ENCODE peak calls at places on chromosomes 1 and 21, in six cellular contexts. K is GM23248, F is neuronal stem cell, U is kidney, R is HepG2, H is Karpas-422. E is an unnamed sample.

GRCh38 chr1:14602131-14602530 is 3.6 kb downstream of the KAZN start:
- DNase-seq in K (peak; percentile 47), F (no peak), U (peak; percentile 82), R (no peak), H (no peak), E (peak; percentile 40)

GRCh38 chr1:79738101-79738500 is 731.6 kb upstream of the ADGRL4 start:
- DNase-seq in K (no peak), F (no peak), U (no peak), R (no peak), H (no peak), E (no peak)

GRCh38 chr1:61224609-61225008 is 142.2 kb downstream of the NFIA start:
- DNase-seq in K (no peak), F (no peak), U (no peak), R (no peak), H (no peak), E (no peak)

GRCh38 chr1:19086176-19086875 is 123.7 kb downstream of the UBR4 start:
- DNase-seq in K (no peak), F (no peak), U (no peak), R (no peak), H (no peak), E (peak; percentile 61)

GRCh38 chr21:21158376-21158918 is 160.2 kb downstream of the NCAM2 start:
- DNase-seq in K (no peak), F (no peak), U (no peak), R (no peak), H (no peak), E (no peak)

GRCh38 chr1:168088511-168089325 is 48.0 kb downstream of the GPR161 start:
- DNase-seq in K (no peak), F (no peak), U (no peak), R (no peak), H (no peak), E (peak; percentile 46)

GRCh38 chr1:34631126-34631525 is 123.7 kb upstream of the GJB5 start:
- DNase-seq in K (no peak), F (no peak), U (no peak), R (no peak), H (no peak), E (no peak)

GRCh38 chr1:216310776-216311175 is 112.5 kb downstream of the USH2A start:
- DNase-seq in K (peak; percentile 36), F (peak; percentile 56), U (no peak), R (no peak), H (peak; percentile 72), E (peak; percentile 20)

GRCh38 chr1:75992312-75992711 is 60.1 kb upstream of the ASB17 start:
- DNase-seq in K (no peak), F (no peak), U (no peak), R (no peak), H (no peak), E (no peak)

GRCh38 chr1:41658444-41659158 is 174.1 kb upstream of the EDN2 start:
- DNase-seq in K (no peak), F (no peak), U (no peak), R (no peak), H (no peak), E (no peak)

GRCh38 chr1:167515893-167516321 is 2.4 kb downstream of the CD247 start:
- DNase-seq in K (no peak), F (no peak), U (no peak), R (no peak), H (no peak), E (no peak)

GRCh38 chr21:26042181-26042876 is 128.2 kb downstream of the APP start:
- DNase-seq in K (no peak), F (no peak), U (no peak), R (no peak), H (no peak), E (no peak)

GRCh38 chr1:236568285-236568894 is 35.9 kb downstream of the HEATR1 start:
- DNase-seq in K (peak; percentile 32), F (no peak), U (no peak), R (no peak), H (no peak), E (no peak)

GRCh38 chr1:205480349-205481278 is 23.9 kb upstream of the CDK18 start:
- DNase-seq in K (no peak), F (no peak), U (no peak), R (no peak), H (no peak), E (no peak)

GRCh38 chr1:220687809-220688208 is 2.4 kb upstream of the C1orf115 start:
- DNase-seq in K (no peak), F (no peak), U (no peak), R (no peak), H (no peak), E (no peak)
- H3K9ac ChIP-seq in K (no peak overlapping the region), F (no peak overlapping the region), U (no peak overlapping the region), R (no peak overlapping the region), H (no peak overlapping the region), E (no peak overlapping the region)

GRCh38 chr1:10762153-10762523 is 34.3 kb downstream of the CASZ1 start:
- DNase-seq in K (no peak), F (no peak), U (no peak), R (no peak), H (no peak), E (no peak)
- H3K27ac ChIP-seq in K (no peak overlapping the region), F (no peak overlapping the region), U (peak overlapping the region; percentile 33), R (no peak overlapping the region), H (no peak overlapping the region), E (peak overlapping the region; percentile 89)

GRCh38 chr1:229040630-229041358 is 230.1 kb upstream of the RAB4A start:
- DNase-seq in K (no peak), F (no peak), U (no peak), R (no peak), H (no peak), E (no peak)

GRCh38 chr1:229037806-229038405 is 233.0 kb upstream of the RAB4A start:
- DNase-seq in K (no peak), F (no peak), U (no peak), R (no peak), H (no peak), E (no peak)

GRCh38 chr1:229042482-229042881 is 228.4 kb upstream of the RAB4A start:
- DNase-seq in K (no peak), F (no peak), U (no peak), R (no peak), H (no peak), E (no peak)

GRCh38 chr1:229043111-229043510 is 227.8 kb upstream of the RAB4A start:
- DNase-seq in K (no peak), F (no peak), U (no peak), R (no peak), H (no peak), E (no peak)

DNA sequence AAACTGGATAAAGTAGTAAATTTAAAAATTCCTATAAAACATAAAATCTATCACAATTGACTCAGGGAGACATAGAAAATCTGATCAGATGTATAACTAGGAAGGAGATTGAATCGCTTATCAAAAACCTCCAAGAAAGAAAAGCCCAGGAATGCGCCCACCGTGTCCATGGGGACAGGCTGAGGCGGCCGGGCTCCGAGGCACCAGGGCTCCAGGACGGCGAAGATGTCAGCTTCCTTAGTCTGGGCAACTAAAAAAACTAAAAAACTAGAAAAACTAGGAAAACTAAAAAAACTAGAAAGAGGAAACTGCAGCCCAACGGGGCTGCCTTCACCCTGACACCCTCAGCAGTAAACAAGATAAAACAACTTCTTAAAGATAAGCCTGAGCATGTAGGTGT is 229.0 kb upstream of the RAB4A start:
- DNase-seq in K (no peak), F (no peak), U (no peak), R (no peak), H (no peak), E (no peak)
- H3K4me3 ChIP-seq in K (no peak overlapping the region), F (no peak overlapping the region), U (no peak overlapping the region), R (no peak overlapping the region), H (no peak overlapping the region), E (no peak overlapping the region)

GRCh38 chr21:45291613-45292398 is 4.1 kb upstream of the POFUT2 start:
- DNase-seq in K (no peak), F (no peak), U (peak; percentile 83), R (no peak), H (no peak), E (peak; percentile 18)
- H3K9ac ChIP-seq in K (no peak overlapping the region), F (no peak overlapping the region), U (no peak overlapping the region), R (no peak overlapping the region), H (no peak overlapping the region), E (peak overlapping the region; percentile 19)

GRCh38 chr1:8171751-8172464 is 145.8 kb upstream of the ERRFI1 start:
- DNase-seq in K (peak; percentile 58), F (no peak), U (no peak), R (no peak), H (no peak), E (no peak)
- H3K27ac ChIP-seq in K (no peak overlapping the region), F (no peak overlapping the region), U (no peak overlapping the region), R (peak overlapping the region; percentile 35), H (no peak overlapping the region), E (no peak overlapping the region)

GRCh38 chr1:230104395-230105244 is 37.6 kb downstream of the GALNT2 start:
- DNase-seq in K (peak; percentile 100), F (no peak), U (peak; percentile 99), R (peak; percentile 92), H (no peak), E (peak; percentile 93)
- H3K4me3 ChIP-seq in K (peak overlapping the region; percentile 13), F (no peak overlapping the region), U (peak overlapping the region; percentile 42), R (peak overlapping the region; percentile 67), H (no peak overlapping the region), E (no peak overlapping the region)

GRCh38 chr1:67683306-67683705 is 1.7 kb upstream of the GADD45A start:
- DNase-seq in K (peak; percentile 84), F (no peak), U (no peak), R (no peak), H (no peak), E (no peak)
- H3K9ac ChIP-seq in K (peak overlapping the region; percentile 63), F (no peak overlapping the region), U (no peak overlapping the region), R (no peak overlapping the region), H (no peak overlapping the region), E (no peak overlapping the region)

GRCh38 chr1:33459766-33460543 is 12.5 kb upstream of the ZSCAN20 start:
- DNase-seq in K (peak; percentile 92), F (no peak), U (no peak), R (no peak), H (peak; percentile 52), E (no peak)
- H3K27ac ChIP-seq in K (peak overlapping the region; percentile 73), F (no peak overlapping the region), U (no peak overlapping the region), R (no peak overlapping the region), H (peak overlapping the region; percentile 81), E (no peak overlapping the region)